ENCODE peak calls at places on chromosomes 11 and 22, in eight cellular contexts. T is GM23338, I is colonic mucosa, F is right atrium auricular region, Z is cardiac muscle cell, E is HCT116, H is left ventricle myocardium inferior, X is adrenal gland. Y is an unnamed sample. For H3K36me3, the result is how much of the 10 kb centered on the place peaks cover.

GRCh38 chr22:50498322-50498861 is 9.1 kb downstream of the LMF2 start:
- DNase-seq in Z (peak), X (peak), H (no peak), F (peak), T (peak), E (peak), I (peak), Y (no peak)

GRCh38 chr11:14362613-14363012 is 3.6 kb upstream of the RRAS2 start:
- DNase-seq in T (no peak), F (peak), Z (no peak), X (no peak), E (no peak), H (peak), I (no peak), Y (no peak)

GRCh38 chr11:103338621-103339484 is 229.6 kb downstream of the DYNC2H1 start:
- DNase-seq in F (no peak), Z (no peak), X (no peak), I (no peak), T (peak), H (no peak), E (no peak), Y (no peak)

GRCh38 chr22:28171135-28171534 is 252.1 kb upstream of the PITPNB start:
- DNase-seq in F (no peak), H (no peak), I (no peak), X (no peak), E (no peak), T (no peak), Z (no peak), Y (no peak)

GRCh38 chr22:33538277-33538885 is 381.9 kb downstream of the LARGE1 start:
- DNase-seq in H (no peak), F (no peak), Z (no peak), I (no peak), E (no peak), T (no peak), X (peak), Y (no peak)

GRCh38 chr11:19077965-19078364 is 17.4 kb upstream of the MRGPRX2 start:
- DNase-seq in T (no peak), I (peak), E (no peak), Z (no peak), X (no peak), H (no peak), F (no peak), Y (no peak)

GRCh38 chr22:20508815-20509271 is 1.4 kb downstream of the MED15 start:
- DNase-seq in T (no peak), X (no peak), Z (no peak), I (no peak), F (no peak), E (no peak), H (no peak), Y (no peak)

GRCh38 chr11:69512790-69513189 is 31.3 kb downstream of the LINC01488 start:
- DNase-seq in F (no peak), T (no peak), Z (no peak), H (no peak), I (no peak), E (no peak), X (peak), Y (no peak)

DNA sequence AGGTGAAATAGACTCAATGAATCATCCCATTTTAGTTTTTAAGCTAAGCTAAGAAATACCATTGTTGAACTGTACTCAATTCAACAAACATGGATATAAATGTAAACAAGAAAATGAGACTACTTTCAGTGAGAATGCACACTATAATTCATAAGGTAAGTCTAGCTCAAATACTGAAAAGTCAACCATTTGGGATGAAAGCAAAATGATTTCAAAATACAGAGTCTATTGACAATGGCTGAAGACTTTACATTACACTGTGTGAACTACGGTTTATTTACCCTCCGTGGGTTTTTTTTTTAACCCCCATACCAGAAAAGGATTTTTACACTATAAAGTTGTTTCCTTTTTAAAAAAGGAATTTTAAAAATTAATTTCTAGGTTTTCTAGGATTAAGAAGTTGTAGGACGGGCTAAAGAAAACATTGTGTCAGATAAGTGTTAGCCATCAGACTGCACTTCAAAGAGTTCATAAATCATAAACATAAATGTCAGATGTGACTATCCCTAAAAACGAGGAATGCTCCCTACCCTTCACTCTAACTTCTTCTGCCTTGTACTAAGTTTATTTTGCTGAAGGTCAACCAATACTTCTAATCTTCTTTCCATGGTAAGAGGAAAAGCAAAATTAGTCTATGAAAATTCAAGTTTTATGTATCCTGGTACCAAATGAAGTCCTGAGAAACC is 83.0 kb downstream of the FCHSD2 start:
- DNase-seq in Z (no peak), F (no peak), T (no peak), H (no peak), X (no peak), I (no peak), E (no peak), Y (no peak)
- H3K36me3 ChIP-seq in Z (under half), F (under half), T (under half), H (under half), X (under half), I (under half), E (under half), Y (under half)

GRCh38 chr22:41000040-41000565 is 48.9 kb downstream of the RBX1 start:
- DNase-seq in X (no peak), F (no peak), T (no peak), Z (no peak), H (no peak), E (no peak), I (no peak), Y (no peak)

GRCh38 chr22:41000941-41001721 is 50.0 kb downstream of the RBX1 start:
- DNase-seq in T (no peak), H (no peak), X (no peak), E (no peak), F (no peak), I (no peak), Z (no peak), Y (no peak)

GRCh38 chr22:40995821-40996220 is 44.6 kb downstream of the RBX1 start:
- DNase-seq in T (no peak), Z (no peak), I (no peak), X (no peak), H (no peak), E (no peak), F (no peak), Y (no peak)

GRCh38 chr22:41001722-41002122 is 50.5 kb downstream of the RBX1 start:
- DNase-seq in Z (no peak), X (no peak), T (no peak), H (no peak), F (no peak), I (no peak), E (no peak), Y (peak)

DNA sequence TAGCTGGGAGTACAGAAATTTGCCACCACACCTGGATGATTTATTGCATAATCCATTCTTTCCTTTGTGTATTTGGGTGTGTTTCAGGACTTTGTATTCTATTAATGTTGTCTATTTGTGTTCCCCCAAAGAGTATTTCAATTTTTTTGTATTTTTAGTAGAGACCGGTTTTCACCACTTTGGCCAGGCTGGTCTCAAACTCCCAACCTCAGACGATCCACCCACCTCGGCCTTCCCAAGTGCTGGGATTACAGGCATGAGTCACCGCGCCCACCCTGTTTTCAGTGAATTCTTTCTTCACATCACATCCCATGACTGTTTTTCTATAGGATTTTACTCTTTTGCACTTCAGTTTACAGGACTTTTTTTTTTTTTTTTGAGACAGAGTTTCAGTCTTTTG is 46.3 kb downstream of the RBX1 start:
- DNase-seq in F (no peak), X (no peak), E (no peak), Z (no peak), H (no peak), I (no peak), T (no peak), Y (no peak)
- H3K4me3 ChIP-seq in F (no peak), X (no peak), E (no peak), Z (no peak), H (no peak), I (no peak), T (no peak), Y (no peak)

DNA sequence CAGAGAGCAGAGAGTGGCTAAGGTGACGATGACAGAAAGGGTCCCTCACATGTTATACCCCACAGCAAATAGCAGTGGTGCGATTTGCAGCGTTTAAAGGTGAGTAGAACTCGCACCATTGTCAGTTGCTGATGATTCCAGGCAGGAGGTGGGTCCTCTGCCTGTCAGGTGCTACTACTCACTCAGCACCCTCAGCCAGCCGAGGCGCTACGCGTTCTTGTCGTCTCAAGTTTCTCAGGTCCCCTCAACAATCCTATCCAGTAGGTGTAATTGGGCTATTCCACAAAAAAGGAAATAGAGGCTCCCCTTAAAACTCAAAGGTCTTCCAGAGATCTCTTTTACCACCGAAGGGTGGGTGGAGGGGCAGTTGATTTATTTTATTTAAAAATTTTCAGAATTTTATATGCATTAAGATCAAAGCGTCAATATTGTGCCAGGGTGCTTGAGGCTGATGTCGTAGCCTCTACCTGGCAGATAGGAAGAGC is 18.3 kb downstream of the ELF5 start:
- DNase-seq in I (no peak), T (peak), X (no peak), Z (no peak), H (no peak), E (peak), F (no peak), Y (no peak)
- H3K36me3 ChIP-seq in I (under half), T (under half), X (under half), Z (under half), H (under half), E (under half), F (under half), Y (under half)

GRCh38 chr11:84319853-84320252 is 1033.7 kb upstream of the CCDC90B start:
- DNase-seq in E (no peak), Z (no peak), F (no peak), I (no peak), H (no peak), X (no peak), T (no peak), Y (no peak)

GRCh38 chr11:84322211-84322610 is 1036.0 kb upstream of the CCDC90B start:
- DNase-seq in E (no peak), I (no peak), F (no peak), Z (no peak), H (no peak), T (no peak), X (no peak), Y (no peak)

GRCh38 chr11:84313830-84314359 is 1027.7 kb upstream of the CCDC90B start:
- DNase-seq in Z (no peak), H (no peak), F (no peak), T (no peak), I (no peak), E (no peak), X (no peak), Y (no peak)

GRCh38 chr11:84316866-84317560 is 1030.8 kb upstream of the CCDC90B start:
- DNase-seq in X (peak), H (no peak), T (peak), F (no peak), Z (no peak), I (no peak), E (no peak), Y (peak)
- H3K4me3 ChIP-seq in X (peak), H (peak), T (no peak), F (peak), Z (no peak), I (no peak), E (no peak), Y (no peak)

GRCh38 chr22:30021881-30022619 is 58.2 kb upstream of the HORMAD2 start:
- DNase-seq in E (no peak), F (no peak), H (peak), T (no peak), X (no peak), Z (peak), I (no peak), Y (no peak)
- H3K36me3 ChIP-seq in E (under half), F (half or more), H (half or more), T (under half), X (half or more), Z (under half), I (under half), Y (under half)

GRCh38 chr22:19151329-19152191 is 1.5 kb upstream of the GSC2 start:
- DNase-seq in X (no peak), H (no peak), I (no peak), E (no peak), F (no peak), T (no peak), Z (no peak), Y (no peak)

GRCh38 chr22:19149047-19149883 is 827 bp downstream of the GSC2 start:
- DNase-seq in T (peak), E (no peak), Z (peak), I (no peak), X (no peak), H (no peak), F (no peak), Y (no peak)

GRCh38 chr22:19148417-19149046 is 1.6 kb downstream of the GSC2 start:
- DNase-seq in F (no peak), H (no peak), Z (no peak), X (no peak), E (no peak), I (no peak), T (peak), Y (no peak)

GRCh38 chr22:19149962-19150361 is at the start of gene GSC2:
- DNase-seq in H (no peak), I (no peak), X (no peak), T (no peak), F (no peak), E (no peak), Z (no peak), Y (no peak)

GRCh38 chr22:19150482-19151328 is 613 bp upstream of the GSC2 start:
- DNase-seq in I (no peak), E (no peak), T (no peak), F (no peak), Z (no peak), H (no peak), X (no peak), Y (no peak)
- H3K4me3 ChIP-seq in I (no peak), E (no peak), T (peak), F (no peak), Z (no peak), H (no peak), X (no peak), Y (no peak)

GRCh38 chr22:23827351-23827995 is 11.3 kb downstream of the DERL3 start:
- DNase-seq in X (no peak), I (no peak), F (no peak), Z (no peak), H (no peak), E (no peak), T (no peak), Y (no peak)
- H3K36me3 ChIP-seq in X (half or more), I (under half), F (half or more), Z (under half), H (half or more), E (under half), T (under half), Y (under half)

GRCh38 chr11:128603752-128604472 is 16.6 kb upstream of the ETS1 start:
- DNase-seq in X (no peak), Z (no peak), T (no peak), H (no peak), E (no peak), I (no peak), F (no peak), Y (no peak)

GRCh38 chr11:128608732-128609131 is 21.4 kb upstream of the ETS1 start:
- DNase-seq in E (no peak), H (no peak), I (no peak), Z (no peak), T (no peak), F (no peak), X (no peak), Y (no peak)

GRCh38 chr11:128603003-128603715 is 15.8 kb upstream of the ETS1 start:
- DNase-seq in H (no peak), T (no peak), F (no peak), E (no peak), X (no peak), Z (no peak), I (no peak), Y (no peak)

GRCh38 chr11:128607819-128608218 is 20.5 kb upstream of the ETS1 start:
- DNase-seq in E (no peak), T (no peak), H (no peak), I (no peak), X (no peak), Z (peak), F (no peak), Y (no peak)

GRCh38 chr11:128604723-128605122 is 17.4 kb upstream of the ETS1 start:
- DNase-seq in Z (no peak), I (no peak), H (no peak), X (no peak), T (no peak), E (no peak), F (no peak), Y (no peak)
- H3K4me3 ChIP-seq in Z (no peak), I (no peak), H (no peak), X (no peak), T (no peak), E (no peak), F (no peak), Y (no peak)

DNA sequence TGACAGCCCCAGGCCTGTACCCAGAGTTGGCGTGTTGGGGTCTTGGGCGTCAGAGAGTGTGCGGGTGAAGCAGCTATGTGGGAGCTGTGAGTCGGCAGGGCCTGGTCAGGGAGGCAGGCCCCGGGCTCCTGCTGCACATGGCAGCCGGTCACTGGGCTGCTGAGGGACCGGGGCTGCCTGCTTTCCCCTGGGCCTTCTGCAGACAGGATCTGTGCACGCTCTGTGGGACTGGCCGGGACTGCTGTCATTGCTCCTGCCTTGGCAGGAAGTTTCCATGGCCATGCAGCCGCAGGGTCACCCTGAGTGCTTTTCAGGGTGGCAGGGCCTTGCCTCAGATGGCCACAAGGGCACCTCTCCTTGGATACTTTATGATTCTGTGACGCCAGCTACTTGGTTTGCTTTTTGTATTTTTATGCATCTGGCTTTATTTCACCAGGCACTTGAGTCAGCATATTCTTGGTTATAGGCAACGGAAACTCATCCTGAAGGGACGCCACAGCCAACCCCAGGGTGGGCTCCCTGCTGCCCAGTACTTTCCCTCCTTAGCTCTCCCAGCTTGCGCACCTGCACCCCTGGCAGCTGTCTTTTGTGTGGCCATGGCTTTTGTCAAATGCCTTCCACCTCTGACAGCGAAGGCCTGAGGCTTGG is 52.5 kb downstream of the AP2A2 start:
- DNase-seq in E (no peak), H (no peak), F (no peak), I (no peak), X (no peak), T (no peak), Z (no peak), Y (no peak)
- H3K36me3 ChIP-seq in E (under half), H (half or more), F (under half), I (under half), X (under half), T (under half), Z (under half), Y (under half)

Y was measured in kidney epithelial cell.